ENCODE peak calls at places on chromosome 17, in five cellular contexts. W, B, Y, O and F are unnamed samples.

GRCh38 chr17:879546-879945 is 97.4 kb downstream of the MRM3 start:
- DNase-seq in B (peak), O (peak), Y (peak), W (peak), F (peak)

GRCh38 chr17:60817187-60817586 is 139.5 kb downstream of the BCAS3 start:
- DNase-seq in B (no peak), Y (no peak), O (no peak), W (no peak), F (no peak)

GRCh38 chr17:75325827-75326586 is 36.8 kb upstream of the SLC25A19 start:
- DNase-seq in W (no peak), O (no peak), Y (no peak), B (no peak), F (no peak)

GRCh38 chr17:20225162-20226115 is 216.3 kb downstream of the SPECC1 start:
- DNase-seq in O (no peak), Y (no peak), B (no peak), W (no peak), F (no peak)

GRCh38 chr17:66549312-66549705 is 246.9 kb downstream of the PRKCA start:
- DNase-seq in W (no peak), O (no peak), Y (no peak), B (no peak), F (no peak)

GRCh38 chr17:51710289-51710979 is 448.1 kb downstream of the CA10 start:
- DNase-seq in O (peak), Y (no peak), W (no peak), B (no peak), F (no peak)

GRCh38 chr17:2055494-2056220 is 754 bp downstream of the HIC1 start:
- DNase-seq in O (peak), W (no peak), B (no peak), Y (no peak), F (no peak)

GRCh38 chr17:55259684-55260111 is 5.1 kb upstream of the HLF start:
- DNase-seq in W (no peak), Y (no peak), B (no peak), O (no peak), F (no peak)

GRCh38 chr17:29643817-29644160 is 21.1 kb upstream of the CORO6 start:
- DNase-seq in Y (no peak), O (no peak), B (no peak), W (no peak), F (no peak)

GRCh38 chr17:81909966-81910839 is 996 bp downstream of the PCYT2 start:
- DNase-seq in O (no peak), B (no peak), Y (peak), W (no peak), F (peak)

GRCh38 chr17:13725286-13725990 is 123.7 kb upstream of the HS3ST3A1 start:
- DNase-seq in W (no peak), B (no peak), O (no peak), Y (peak), F (no peak)

GRCh38 chr17:44902135-44902760 is 3.0 kb upstream of the EFTUD2 start:
- DNase-seq in Y (no peak), W (no peak), B (no peak), O (no peak), F (no peak)

GRCh38 chr17:3804503-3804931 is 3.5 kb upstream of the ITGAE start:
- DNase-seq in O (no peak), B (no peak), W (no peak), Y (peak), F (no peak)

GRCh38 chr17:43912635-43913304 is 5.4 kb upstream of the MPP2 start:
- DNase-seq in O (no peak), B (no peak), W (no peak), Y (no peak), F (no peak)

GRCh38 chr17:30346211-30346831 is 12.5 kb upstream of the TMIGD1 start:
- DNase-seq in Y (no peak), W (no peak), O (no peak), B (no peak), F (no peak)

GRCh38 chr17:30372755-30373154 is 6.0 kb upstream of the CPD start:
- DNase-seq in Y (no peak), O (no peak), B (no peak), W (no peak), F (no peak)

GRCh38 chr17:15663691-15664090 is 20.4 kb downstream of the TRIM16 start:
- DNase-seq in W (no peak), Y (no peak), B (no peak), O (no peak), F (no peak)

GRCh38 chr17:81722184-81723120 is 10.4 kb downstream of the SLC25A10 start:
- DNase-seq in Y (peak), O (no peak), W (no peak), B (peak), F (no peak)

GRCh38 chr17:43021739-43022512 is at the start of gene VAT1:
- DNase-seq in W (peak), O (peak), Y (peak), B (peak), F (peak)

GRCh38 chr17:72651988-72652387 is 440.5 kb downstream of the SLC39A11 start:
- DNase-seq in Y (no peak), B (no peak), W (no peak), O (no peak), F (no peak)

GRCh38 chr17:40621558-40621957 is 26.1 kb downstream of the SMARCE1 start:
- DNase-seq in B (no peak), Y (no peak), O (no peak), W (no peak), F (no peak)

GRCh38 chr17:19410875-19411291 is at the start of gene RNF112:
- DNase-seq in B (no peak), W (no peak), O (no peak), Y (peak), F (peak)

GRCh38 chr17:55157165-55157564 is 107.6 kb upstream of the HLF start:
- DNase-seq in W (no peak), B (no peak), O (no peak), Y (no peak), F (no peak)

GRCh38 chr17:78144146-78144719 is 2.0 kb upstream of the C17orf99 start:
- DNase-seq in O (no peak), W (no peak), Y (peak), B (no peak), F (no peak)

GRCh38 chr17:538096-538973 is 176.3 kb downstream of the VPS53 start:
- DNase-seq in O (no peak), B (no peak), Y (peak), W (no peak), F (peak)

GRCh38 chr17:63421681-63422645 is 24.1 kb downstream of the CYB561 start:
- DNase-seq in Y (no peak), O (no peak), B (no peak), W (no peak), F (no peak)

GRCh38 chr17:48427598-48427997 is 2.4 kb downstream of the SKAP1 start:
- DNase-seq in O (no peak), Y (no peak), W (peak), B (no peak), F (no peak)

GRCh38 chr17:4823373-4824089 is 9.6 kb upstream of the MINK1 start:
- DNase-seq in O (no peak), W (no peak), B (no peak), Y (no peak), F (no peak)

GRCh38 chr17:57972151-57972550 is 15.9 kb downstream of the VEZF1 start:
- DNase-seq in Y (no peak), W (no peak), O (no peak), B (no peak), F (no peak)

GRCh38 chr17:65547253-65547670 is 14.2 kb downstream of the AXIN2 start:
- DNase-seq in W (no peak), B (no peak), O (no peak), Y (peak), F (no peak)

GRCh38 chr17:32487460-32488176 is 825 bp downstream of the CDK5R1 start:
- DNase-seq in W (no peak), Y (peak), O (no peak), B (no peak), F (peak)

GRCh38 chr17:32486701-32487459 is at the start of gene CDK5R1:
- DNase-seq in Y (peak), B (no peak), O (peak), W (peak), F (peak)

GRCh38 chr17:32489320-32490100 is 2.7 kb downstream of the CDK5R1 start:
- DNase-seq in B (no peak), Y (no peak), O (no peak), W (no peak), F (no peak)

GRCh38 chr17:32488604-32489180 is 1.9 kb downstream of the CDK5R1 start:
- DNase-seq in B (no peak), O (no peak), W (no peak), Y (no peak), F (no peak)

GRCh38 chr17:32488177-32488542 is 1.4 kb downstream of the CDK5R1 start:
- DNase-seq in B (no peak), O (no peak), Y (no peak), W (no peak), F (no peak)
- H3K27ac ChIP-seq in B (no peak), O (no peak), Y (no peak), W (peak), F (no peak)

GRCh38 chr17:35073183-35073790 is 9.8 kb upstream of the RFFL start:
- DNase-seq in O (no peak), B (no peak), W (no peak), Y (no peak), F (no peak)

GRCh38 chr17:35069311-35069710 is 5.8 kb upstream of the RFFL start:
- DNase-seq in W (no peak), B (no peak), Y (no peak), O (no peak), F (no peak)

GRCh38 chr17:35065880-35066279 is 2.4 kb upstream of the RFFL start:
- DNase-seq in O (no peak), W (no peak), Y (no peak), B (no peak), F (no peak)

GRCh38 chr17:35063514-35064223 is at the start of gene RFFL:
- DNase-seq in O (peak), B (peak), Y (peak), W (peak), F (peak)

DNA sequence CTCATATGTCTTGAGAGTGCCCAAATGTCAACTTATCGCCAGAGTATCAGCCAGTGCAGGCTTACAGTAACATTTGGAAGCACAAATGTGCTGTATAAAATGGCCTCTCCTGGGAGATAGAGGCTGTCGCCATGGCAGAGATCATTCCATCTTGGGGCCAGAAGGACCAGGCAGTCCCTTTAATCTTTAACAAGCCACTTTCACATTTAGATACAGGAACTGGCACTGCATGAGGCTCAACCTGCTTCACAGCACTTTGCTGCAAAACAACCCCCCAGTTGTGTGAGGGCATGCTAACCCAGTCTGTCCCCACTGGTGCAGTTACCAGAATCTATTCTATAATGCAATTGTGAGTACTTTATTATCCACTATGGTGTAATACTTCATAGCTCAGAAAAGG is 4.7 kb upstream of the RFFL start:
- DNase-seq in B (no peak), Y (no peak), W (no peak), O (no peak), F (no peak)
- H3K27ac ChIP-seq in B (no peak), Y (no peak), W (no peak), O (no peak), F (no peak)

DNA sequence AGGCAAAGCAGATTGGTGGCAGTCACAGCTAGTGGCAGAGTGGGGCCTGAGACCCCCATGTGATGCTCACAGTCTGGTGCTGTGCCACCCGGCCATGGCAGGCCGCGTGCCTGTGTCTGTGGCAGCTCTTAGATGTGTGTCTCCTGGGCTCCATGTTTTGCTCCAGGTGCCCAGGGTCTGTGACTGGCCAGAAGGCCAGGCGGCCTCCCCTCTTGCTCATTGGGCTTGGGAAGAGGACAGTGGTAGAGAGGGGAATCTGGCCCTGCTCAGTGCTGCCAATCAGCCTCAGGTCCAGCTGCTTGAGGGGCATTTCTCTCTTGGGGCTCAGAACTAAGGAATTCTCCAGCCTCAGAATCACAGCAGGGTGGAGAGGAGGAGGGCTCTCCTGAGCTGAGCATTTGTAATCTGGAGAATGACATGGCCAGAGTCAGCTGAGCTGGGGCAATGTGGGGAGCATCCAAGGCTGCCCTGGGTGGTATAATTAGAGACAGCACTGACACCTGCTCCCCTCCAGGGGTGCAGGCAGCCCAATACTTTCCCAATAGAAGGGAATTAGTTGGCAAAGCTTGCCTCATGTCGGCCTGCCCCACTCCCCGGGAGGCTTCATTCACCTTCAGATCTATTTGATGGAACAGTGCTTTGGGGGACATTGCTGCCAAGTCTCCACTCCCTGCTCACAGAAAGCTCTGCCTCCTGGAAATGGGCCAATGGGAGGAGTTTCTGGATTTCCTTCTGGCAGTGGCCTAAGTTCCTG is 2.7 kb upstream of the LASP1NB start:
- DNase-seq in O (no peak), Y (peak), W (no peak), B (peak), F (peak)
- H3K27ac ChIP-seq in O (no peak), Y (peak), W (peak), B (peak), F (peak)

GRCh38 chr17:9816472-9816871 is 5.4 kb downstream of the GSG1L2 start:
- DNase-seq in O (no peak), W (no peak), B (no peak), Y (no peak), F (no peak)
- H3K27ac ChIP-seq in O (no peak), W (no peak), B (no peak), Y (no peak), F (no peak)

GRCh38 chr17:27530791-27531391 is 74.6 kb downstream of the KSR1 start:
- DNase-seq in Y (peak), O (no peak), W (no peak), B (no peak), F (no peak)
- H3K27ac ChIP-seq in Y (peak), O (no peak), W (no peak), B (peak), F (no peak)